ENCODE peak calls at places on chromosome X, in eight cellular contexts. One of them, this sample, is unnamed.

GRCh38 chrX:102126863-102127262 is 1.4 kb downstream of the TCEAL2 start:
- DNase-seq in activated CD8-positive, alpha-beta memory T cell treated with anti-CD3 and anti-CD28 coated beads for 24 hours: no peak
- DNase-seq in MCF 10A: no peak
- DNase-seq in T-helper 9 cell: no peak
- DNase-seq in mesendoderm: no peak
- DNase-seq in stimulated activated CD8-positive, alpha-beta memory T cell treated with anti-CD3 and anti-CD28 coated beads, Interleukin-4, amount 100 ng/mL, for 48 hours: no peak
- DNase-seq in hepatocyte: no peak
- DNase-seq in SW480: peak; percentile 2
- DNase-seq in this sample: no peak

GRCh38 chrX:115547448-115547847 is 13.5 kb upstream of the PLS3 start:
- DNase-seq in activated CD8-positive, alpha-beta memory T cell treated with anti-CD3 and anti-CD28 coated beads for 24 hours: no peak
- DNase-seq in MCF 10A: no peak
- DNase-seq in T-helper 9 cell: no peak
- DNase-seq in mesendoderm: peak; percentile 38
- DNase-seq in stimulated activated CD8-positive, alpha-beta memory T cell treated with anti-CD3 and anti-CD28 coated beads, Interleukin-4, amount 100 ng/mL, for 48 hours: no peak
- DNase-seq in hepatocyte: no peak
- DNase-seq in SW480: no peak
- DNase-seq in this sample: no peak

GRCh38 chrX:107825698-107826285 is at the start of gene MID2:
- DNase-seq in activated CD8-positive, alpha-beta memory T cell treated with anti-CD3 and anti-CD28 coated beads for 24 hours: peak; percentile 75
- DNase-seq in MCF 10A: peak; percentile 72
- DNase-seq in T-helper 9 cell: peak; percentile 30
- DNase-seq in mesendoderm: peak; percentile 77
- DNase-seq in stimulated activated CD8-positive, alpha-beta memory T cell treated with anti-CD3 and anti-CD28 coated beads, Interleukin-4, amount 100 ng/mL, for 48 hours: peak; percentile 58
- DNase-seq in hepatocyte: peak; percentile 79
- DNase-seq in SW480: peak; percentile 73
- DNase-seq in this sample: no peak

GRCh38 chrX:50838820-50839600 is 25.0 kb upstream of the SHROOM4 start:
- DNase-seq in activated CD8-positive, alpha-beta memory T cell treated with anti-CD3 and anti-CD28 coated beads for 24 hours: no peak
- DNase-seq in MCF 10A: peak; percentile 46
- DNase-seq in T-helper 9 cell: no peak
- DNase-seq in mesendoderm: no peak
- DNase-seq in stimulated activated CD8-positive, alpha-beta memory T cell treated with anti-CD3 and anti-CD28 coated beads, Interleukin-4, amount 100 ng/mL, for 48 hours: no peak
- DNase-seq in hepatocyte: no peak
- DNase-seq in SW480: peak; percentile 21
- DNase-seq in this sample: no peak

GRCh38 chrX:119816300-119816699 is 24.9 kb upstream of the RPL39 start:
- DNase-seq in activated CD8-positive, alpha-beta memory T cell treated with anti-CD3 and anti-CD28 coated beads for 24 hours: no peak
- DNase-seq in MCF 10A: no peak
- DNase-seq in T-helper 9 cell: no peak
- DNase-seq in mesendoderm: no peak
- DNase-seq in stimulated activated CD8-positive, alpha-beta memory T cell treated with anti-CD3 and anti-CD28 coated beads, Interleukin-4, amount 100 ng/mL, for 48 hours: no peak
- DNase-seq in hepatocyte: no peak
- DNase-seq in SW480: no peak
- DNase-seq in this sample: no peak

GRCh38 chrX:11244641-11245040 is 48.6 kb upstream of the AMELX start:
- DNase-seq in activated CD8-positive, alpha-beta memory T cell treated with anti-CD3 and anti-CD28 coated beads for 24 hours: no peak
- DNase-seq in MCF 10A: peak; percentile 79
- DNase-seq in T-helper 9 cell: no peak
- DNase-seq in mesendoderm: no peak
- DNase-seq in stimulated activated CD8-positive, alpha-beta memory T cell treated with anti-CD3 and anti-CD28 coated beads, Interleukin-4, amount 100 ng/mL, for 48 hours: no peak
- DNase-seq in hepatocyte: no peak
- DNase-seq in SW480: no peak
- DNase-seq in this sample: no peak

GRCh38 chrX:288561-288991 is 7.4 kb downstream of the PLCXD1 start:
- DNase-seq in activated CD8-positive, alpha-beta memory T cell treated with anti-CD3 and anti-CD28 coated beads for 24 hours: no peak
- DNase-seq in MCF 10A: no peak
- DNase-seq in T-helper 9 cell: no peak
- DNase-seq in mesendoderm: no peak
- DNase-seq in stimulated activated CD8-positive, alpha-beta memory T cell treated with anti-CD3 and anti-CD28 coated beads, Interleukin-4, amount 100 ng/mL, for 48 hours: no peak
- DNase-seq in hepatocyte: no peak
- DNase-seq in SW480: no peak
- DNase-seq in this sample: no peak

GRCh38 chrX:130071611-130072349 is 38.5 kb downstream of the ELF4 start:
- DNase-seq in activated CD8-positive, alpha-beta memory T cell treated with anti-CD3 and anti-CD28 coated beads for 24 hours: no peak
- DNase-seq in MCF 10A: no peak
- DNase-seq in T-helper 9 cell: no peak
- DNase-seq in mesendoderm: no peak
- DNase-seq in stimulated activated CD8-positive, alpha-beta memory T cell treated with anti-CD3 and anti-CD28 coated beads, Interleukin-4, amount 100 ng/mL, for 48 hours: no peak
- DNase-seq in hepatocyte: peak; percentile 75
- DNase-seq in SW480: no peak
- DNase-seq in this sample: no peak

GRCh38 chrX:140709421-140709846 is at the start of gene LINC00632:
- DNase-seq in activated CD8-positive, alpha-beta memory T cell treated with anti-CD3 and anti-CD28 coated beads for 24 hours: no peak
- DNase-seq in MCF 10A: no peak
- DNase-seq in T-helper 9 cell: no peak
- DNase-seq in mesendoderm: peak; percentile 69
- DNase-seq in stimulated activated CD8-positive, alpha-beta memory T cell treated with anti-CD3 and anti-CD28 coated beads, Interleukin-4, amount 100 ng/mL, for 48 hours: no peak
- DNase-seq in hepatocyte: no peak
- DNase-seq in SW480: no peak
- DNase-seq in this sample: no peak

This sample was measured in smooth muscle cell of the brain vasculature.